ENCODE peak calls at places on chromosome 4, in four cellular contexts. W is AG04449; H is upper lobe of right lung; C is stimulated activated CD8-positive, alpha-beta memory T cell treated with anti-CD3 and anti-CD28 coated beads, Interleukin-7, amount 100 ng/mL, for 24 hours. V is an unnamed sample.

GRCh38 chr4:140357868-140358267 is 15.6 kb upstream of the SCOC start:
- DNase-seq in W (no peak), H (no peak), C (no peak), V (no peak)

GRCh38 chr4:44098973-44099372 is 349.6 kb downstream of the KCTD8 start:
- DNase-seq in W (no peak), H (no peak), C (no peak), V (no peak)

GRCh38 chr4:167290684-167291083 is 56.4 kb upstream of the SPOCK3 start:
- DNase-seq in W (no peak), H (no peak), C (no peak), V (no peak)

GRCh38 chr4:122643257-122643656 is 22.4 kb upstream of the IL21 start:
- DNase-seq in W (no peak), H (no peak), C (no peak), V (no peak)

GRCh38 chr4:71932941-71933340 is 98.9 kb upstream of the NPFFR2 start:
- DNase-seq in W (no peak), H (no peak), C (no peak), V (no peak)

GRCh38 chr4:33709247-33709646 is 2535.1 kb downstream of the ARAP2 start:
- DNase-seq in W (peak; percentile 37), H (no peak), C (no peak), V (no peak)

GRCh38 chr4:83115000-83115399 is 471 bp upstream of the PLAC8 start:
- DNase-seq in W (no peak), H (no peak), C (no peak), V (no peak)

GRCh38 chr4:15396157-15396800 is 31.6 kb upstream of the C1QTNF7 start:
- DNase-seq in W (no peak), H (no peak), C (peak; percentile 14), V (peak; percentile 59)

GRCh38 chr4:8312069-8312445 is 42.5 kb downstream of the HTRA3 start:
- DNase-seq in W (no peak), H (no peak), C (no peak), V (no peak)

GRCh38 chr4:93237526-93237925 is 591.0 kb upstream of the ATOH1 start:
- DNase-seq in W (no peak), H (no peak), C (no peak), V (no peak)

GRCh38 chr4:113756005-113756410 is 5.5 kb downstream of the CAMK2D start:
- DNase-seq in W (no peak), H (no peak), C (no peak), V (no peak)

GRCh38 chr4:102501635-102502382 is 650 bp downstream of the NFKB1 start:
- DNase-seq in W (peak; percentile 38), H (peak; percentile 94), C (peak; percentile 17), V (peak; percentile 94)

GRCh38 chr4:109207060-109207459 is 95.4 kb downstream of the COL25A1 start:
- DNase-seq in W (peak; percentile 24), H (no peak), C (no peak), V (no peak)

GRCh38 chr4:135382280-135382679 is 1180.7 kb upstream of the PABPC4L start:
- DNase-seq in W (no peak), H (no peak), C (no peak), V (no peak)

GRCh38 chr4:168765726-168766125 is 244.3 kb downstream of the CBR4 start:
- DNase-seq in W (no peak), H (no peak), C (no peak), V (no peak)

GRCh38 chr4:186845137-186845842 is 121.6 kb upstream of the FAT1 start:
- DNase-seq in W (peak; percentile 87), H (no peak), C (no peak), V (peak; percentile 79)

GRCh38 chr4:22515145-22515887 is 550 bp downstream of the ADGRA3 start:
- DNase-seq in W (no peak), H (peak; percentile 81), C (no peak), V (peak; percentile 86)

GRCh38 chr4:186723207-186724047 is at the start of gene FAT1:
- DNase-seq in W (no peak), H (peak; percentile 87), C (no peak), V (peak; percentile 88)

GRCh38 chr4:71239365-71239764 is 99.5 kb upstream of the SLC4A4 start:
- DNase-seq in W (no peak), H (no peak), C (no peak), V (no peak)

GRCh38 chr4:2082627-2083026 is 23.5 kb downstream of the NAT8L start:
- DNase-seq in W (no peak), H (no peak), C (no peak), V (no peak)

GRCh38 chr4:120517966-120518365 is 404.6 kb downstream of the PRDM5 start:
- DNase-seq in W (peak; percentile 10), H (no peak), C (no peak), V (no peak)

GRCh38 chr4:158458271-158458895 is 63.3 kb upstream of the RXFP1 start:
- DNase-seq in W (no peak), H (no peak), C (no peak), V (no peak)

GRCh38 chr4:86549163-86549788 is 44.8 kb upstream of the PTPN13 start:
- DNase-seq in W (no peak), H (no peak), C (no peak), V (no peak)

GRCh38 chr4:106238819-106239420 is 77.1 kb downstream of the TBCK start:
- DNase-seq in W (no peak), H (no peak), C (no peak), V (no peak)

GRCh38 chr4:126168484-126168883 is 853.7 kb downstream of the FAT4 start:
- DNase-seq in W (no peak), H (no peak), C (no peak), V (no peak)

GRCh38 chr4:94519925-94520789 is 68.4 kb downstream of the PDLIM5 start:
- DNase-seq in W (no peak), H (no peak), C (no peak), V (no peak)

GRCh38 chr4:38868055-38868965 is 704 bp downstream of the FAM114A1 start:
- DNase-seq in W (no peak), H (peak; percentile 75), C (no peak), V (no peak)

GRCh38 chr4:140635606-140636005 is 66.8 kb upstream of the UCP1 start:
- DNase-seq in W (no peak), H (peak; percentile 73), C (no peak), V (peak; percentile 71)

GRCh38 chr4:168645933-168646768 is 149.3 kb downstream of the PALLD start:
- DNase-seq in W (no peak), H (no peak), C (no peak), V (no peak)

GRCh38 chr4:83751336-83751949 is 215.5 kb downstream of the GPAT3 start:
- DNase-seq in W (no peak), H (no peak), C (no peak), V (no peak)

GRCh38 chr4:87868482-87868881 is 35.7 kb downstream of the MEPE start:
- DNase-seq in W (no peak), H (no peak), C (no peak), V (no peak)

GRCh38 chr4:166121897-166122296 is 248.9 kb downstream of the TLL1 start:
- DNase-seq in W (no peak), H (no peak), C (no peak), V (no peak)

GRCh38 chr4:6208416-6208815 is 8.1 kb upstream of the JAKMIP1 start:
- DNase-seq in W (no peak), H (peak; percentile 40), C (no peak), V (peak; percentile 14)